ENCODE peak calls at places on chromosomes 6 and 20, in four cellular contexts. Z is endothelial cell, X is nephron progenitor cell, M is GM06990. E is an unnamed sample.

GRCh38 chr6:140445474-140446004 is 1071.1 kb upstream of the CITED2 start:
- DNase-seq in Z (no peak), X (no peak), M (no peak), E (no peak)

GRCh38 chr6:41092421-41093140 is 19.8 kb downstream of the NFYA start:
- DNase-seq in Z (no peak), X (no peak), M (no peak), E (no peak)

GRCh38 chr6:40587240-40588069 is at the start of gene LRFN2:
- DNase-seq in Z (peak; percentile 93), X (peak; percentile 92), M (peak; percentile 63), E (peak; percentile 93)

GRCh38 chr20:36700438-36700837 is 45.5 kb downstream of the NDRG3 start:
- DNase-seq in Z (no peak), X (no peak), M (no peak), E (no peak)

GRCh38 chr6:15504040-15504491 is 158.8 kb downstream of the DTNBP1 start:
- DNase-seq in Z (no peak), X (peak; percentile 21), M (no peak), E (no peak)

GRCh38 chr20:48349673-48350072 is 478.1 kb downstream of the PREX1 start:
- DNase-seq in Z (no peak), X (no peak), M (no peak), E (no peak)

GRCh38 chr6:87731818-87732661 is 30.0 kb upstream of the AKIRIN2 start:
- DNase-seq in Z (no peak), X (no peak), M (peak; percentile 60), E (peak; percentile 75)

GRCh38 chr6:31004285-31004684 is 6.0 kb upstream of the MUC22 start:
- DNase-seq in Z (no peak), X (no peak), M (peak; percentile 28), E (no peak)

GRCh38 chr20:38110525-38111178 is 54.4 kb downstream of the TGM2 start:
- DNase-seq in Z (no peak), X (no peak), M (no peak), E (no peak)

GRCh38 chr6:35719830-35720733 is 16.8 kb upstream of the ARMC12 start:
- DNase-seq in Z (peak; percentile 48), X (peak; percentile 53), M (peak; percentile 81), E (no peak)

GRCh38 chr20:62885046-62885445 is 23.4 kb upstream of the TCFL5 start:
- DNase-seq in Z (no peak), X (no peak), M (no peak), E (no peak)

GRCh38 chr20:40449974-40450616 is 238.9 kb downstream of the MAFB start:
- DNase-seq in Z (no peak), X (no peak), M (no peak), E (no peak)

GRCh38 chr6:149961728-149962425 is 1.9 kb upstream of the ULBP1 start:
- DNase-seq in Z (peak; percentile 68), X (no peak), M (no peak), E (no peak)

GRCh38 chr20:46350201-46350985 is 42.1 kb upstream of the CDH22 start:
- DNase-seq in Z (no peak), X (no peak), M (peak; percentile 75), E (no peak)

GRCh38 chr6:145151624-145152023 is 583.7 kb downstream of the EPM2A start:
- DNase-seq in Z (no peak), X (no peak), M (no peak), E (no peak)

GRCh38 chr6:148358196-148358785 is 15.7 kb downstream of the SASH1 start:
- DNase-seq in Z (no peak), X (no peak), M (no peak), E (no peak)

GRCh38 chr20:46348231-46348803 is 40.0 kb upstream of the CDH22 start:
- DNase-seq in Z (peak; percentile 46), X (peak; percentile 44), M (no peak), E (no peak)

GRCh38 chr20:58515240-58516212 is at the start of gene APCDD1L:
- DNase-seq in Z (no peak), X (peak; percentile 18), M (no peak), E (no peak)

GRCh38 chr6:131023834-131024504 is 39.1 kb downstream of the EPB41L2 start:
- DNase-seq in Z (no peak), X (no peak), M (no peak), E (no peak)

DNA sequence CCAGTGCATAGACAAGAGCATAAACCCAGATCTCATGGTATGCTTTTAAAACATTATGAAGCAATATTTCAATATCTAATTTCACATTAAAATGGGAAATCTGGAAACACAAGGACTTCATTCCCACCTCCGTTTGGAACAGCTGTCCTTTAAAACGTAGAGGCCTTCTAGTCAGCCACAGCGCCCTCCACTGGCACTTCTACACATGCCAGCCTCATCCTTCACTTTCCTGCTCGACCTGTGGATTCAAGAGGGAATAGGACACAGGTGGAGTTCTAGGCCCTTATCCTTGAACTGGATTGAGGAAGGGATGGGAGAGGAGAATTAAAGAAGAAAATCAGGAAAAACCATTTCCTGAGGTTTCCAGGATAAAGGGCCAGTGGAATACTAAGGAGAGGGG is 85.6 kb downstream of the LYRM4 start:
- DNase-seq in Z (peak; percentile 72), X (peak; percentile 47), M (no peak), E (no peak)
- TF ChIP-seq CTCF in Z (peak; percentile 70), X (peak; percentile 49), M (peak; percentile 81), E (no peak)

GRCh38 chr6:75213112-75213511 is 7.3 kb upstream of the COL12A1 start:
- DNase-seq in Z (no peak), X (no peak), M (no peak), E (no peak)

GRCh38 chr6:75208564-75209431 is 2.9 kb upstream of the COL12A1 start:
- DNase-seq in Z (peak; percentile 90), X (peak; percentile 93), M (peak; percentile 62), E (peak; percentile 90)

GRCh38 chr6:75211920-75212590 is 6.2 kb upstream of the COL12A1 start:
- DNase-seq in Z (no peak), X (no peak), M (no peak), E (no peak)

GRCh38 chr6:75209432-75209723 is 3.5 kb upstream of the COL12A1 start:
- DNase-seq in Z (no peak), X (no peak), M (no peak), E (no peak)

GRCh38 chr6:75210885-75211739 is 5.3 kb upstream of the COL12A1 start:
- DNase-seq in Z (peak; percentile 44), X (peak; percentile 52), M (no peak), E (no peak)
- TF ChIP-seq CTCF in Z (peak; percentile 89), X (peak; percentile 82), M (peak; percentile 74), E (peak; percentile 97)

GRCh38 chr6:114194362-114195343 is 148.2 kb downstream of the HS3ST5 start:
- DNase-seq in Z (no peak), X (no peak), M (no peak), E (no peak)
- TF ChIP-seq CTCF in Z (no peak), X (no peak), M (no peak), E (no peak)

GRCh38 chr6:106509420-106510089 is 119.7 kb downstream of the RTN4IP1 start:
- DNase-seq in Z (peak; percentile 36), X (peak; percentile 33), M (no peak), E (no peak)

GRCh38 chr6:106511274-106512047 is 117.8 kb downstream of the RTN4IP1 start:
- DNase-seq in Z (peak; percentile 30), X (peak; percentile 47), M (peak; percentile 51), E (peak; percentile 61)

GRCh38 chr6:106512048-106512957 is 117.0 kb downstream of the RTN4IP1 start:
- DNase-seq in Z (peak; percentile 52), X (peak; percentile 56), M (peak; percentile 87), E (peak; percentile 57)

GRCh38 chr6:106508836-106509235 is 120.5 kb downstream of the RTN4IP1 start:
- DNase-seq in Z (no peak), X (no peak), M (no peak), E (no peak)

GRCh38 chr6:106510090-106510970 is 119.0 kb downstream of the RTN4IP1 start:
- DNase-seq in Z (peak; percentile 36), X (peak; percentile 82), M (peak; percentile 84), E (peak; percentile 54)
- TF ChIP-seq CTCF in Z (no peak), X (peak; percentile 12), M (peak; percentile 47), E (no peak)

GRCh38 chr20:4082406-4083102 is 67.2 kb upstream of the RNF24 start:
- DNase-seq in Z (peak; percentile 18), X (no peak), M (peak; percentile 68), E (no peak)
- TF ChIP-seq CTCF in Z (no peak), X (no peak), M (no peak), E (no peak)

E was measured in mesothelial cell of epicardium.